ENCODE peak calls at places on chromosomes 5 and 9, in five cellular contexts. Q is SK-N-SH, J is HepG2, G is GM12878, C is K562. R is an unnamed sample.

GRCh38 chr5:94544031-94544650 is 74.3 kb downstream of the KIAA0825 start:
- DNase-seq in Q (no peak), J (no peak), G (peak; percentile 12), C (no peak), R (no peak)

GRCh38 chr9:13035822-13036221 is 243.7 kb downstream of the MPDZ start:
- DNase-seq in Q (no peak), J (no peak), G (no peak), C (no peak), R (no peak)

GRCh38 chr9:128145536-128145935 is 3.7 kb upstream of the LCN2 start:
- DNase-seq in Q (no peak), J (no peak), G (no peak), C (no peak), R (no peak)

GRCh38 chr5:147310059-147310704 is 75.4 kb downstream of the STK32A start:
- DNase-seq in Q (peak; percentile 7), J (no peak), G (no peak), C (no peak), R (no peak)

GRCh38 chr5:16515532-16515931 is 49.9 kb upstream of the ZNF622 start:
- DNase-seq in Q (no peak), J (no peak), G (no peak), C (no peak), R (no peak)

GRCh38 chr9:96344458-96345180 is 38.9 kb downstream of the SLC35D2 start:
- DNase-seq in Q (peak; percentile 63), J (peak; percentile 84), G (no peak), C (peak; percentile 81), R (peak; percentile 88)

GRCh38 chr9:6931913-6932312 is 174.1 kb downstream of the KDM4C start:
- DNase-seq in Q (no peak), J (peak; percentile 65), G (no peak), C (peak; percentile 68), R (no peak)

GRCh38 chr9:130662099-130662926 is 2.1 kb upstream of the PRDM12 start:
- DNase-seq in Q (peak; percentile 51), J (no peak), G (no peak), C (no peak), R (no peak)

GRCh38 chr5:1910861-1911772 is 28.4 kb upstream of the IRX4 start:
- DNase-seq in Q (no peak), J (no peak), G (no peak), C (no peak), R (no peak)

GRCh38 chr5:58322453-58322852 is 137.4 kb downstream of the PLK2 start:
- DNase-seq in Q (no peak), J (no peak), G (no peak), C (no peak), R (no peak)

GRCh38 chr5:172091956-172092732 is 85.7 kb upstream of the FBXW11 start:
- DNase-seq in Q (no peak), J (no peak), G (no peak), C (no peak), R (no peak)

GRCh38 chr9:20504930-20505329 is 117.4 kb downstream of the MLLT3 start:
- DNase-seq in Q (no peak), J (no peak), G (no peak), C (no peak), R (no peak)

GRCh38 chr9:126228111-126228778 is 98.4 kb upstream of the MVB12B start:
- DNase-seq in Q (peak; percentile 34), J (no peak), G (no peak), C (no peak), R (no peak)

GRCh38 chr9:98538203-98538602 is 170.5 kb downstream of the GABBR2 start:
- DNase-seq in Q (no peak), J (no peak), G (no peak), C (no peak), R (no peak)

GRCh38 chr9:68780735-68781134 is 75.7 kb downstream of the PIP5K1B start:
- DNase-seq in Q (no peak), J (peak; percentile 5), G (no peak), C (no peak), R (no peak)

GRCh38 chr5:177447611-177448243 is 1.1 kb downstream of the PRR7 start:
- DNase-seq in Q (peak; percentile 77), J (peak; percentile 91), G (no peak), C (no peak), R (no peak)

GRCh38 chr5:150272531-150272930 is 17.0 kb downstream of the CAMK2A start:
- DNase-seq in Q (peak; percentile 67), J (peak; percentile 55), G (no peak), C (peak; percentile 62), R (no peak)
- TF ChIP-seq YY1 in Q (no peak), J (no peak), G (no peak), C (no peak), R (no peak)

GRCh38 chr9:84754896-84755295 is 85.4 kb downstream of the NTRK2 start:
- DNase-seq in Q (no peak), J (no peak), G (no peak), C (no peak), R (no peak)
- H3K4me3 ChIP-seq in Q (no peak overlapping the region), J (no peak overlapping the region), G (no peak overlapping the region), C (no peak overlapping the region), R (no peak overlapping the region)

DNA sequence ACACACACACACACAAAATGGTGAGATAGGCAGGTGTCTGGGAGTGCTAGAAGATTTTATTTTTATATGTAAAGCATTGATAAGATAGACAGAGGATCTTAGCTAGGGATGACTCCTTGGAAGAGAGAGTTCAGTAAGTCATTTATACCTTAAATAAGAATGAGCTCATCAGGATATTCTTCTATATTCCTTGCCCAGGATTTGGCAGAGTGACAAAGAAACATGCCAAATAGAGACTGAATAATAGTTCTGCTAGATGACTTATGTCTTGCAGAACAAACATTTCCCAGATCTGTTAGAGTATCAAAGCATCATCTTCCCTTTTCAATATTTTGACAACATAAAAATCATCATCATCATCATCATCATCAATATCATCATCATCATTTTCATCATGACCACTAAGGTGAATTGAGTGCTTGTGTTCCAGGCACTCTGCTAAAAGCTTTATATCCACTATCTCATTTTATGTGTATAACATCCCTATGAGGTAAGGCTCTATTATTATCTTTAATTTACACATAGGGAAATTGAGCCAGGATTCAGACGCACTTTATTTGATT is 176.1 kb upstream of the SEMA6A start:
- DNase-seq in Q (no peak), J (no peak), G (no peak), C (no peak), R (no peak)
- TF ChIP-seq YY1 in Q (no peak), J (no peak), G (no peak), C (no peak), R (no peak)

GRCh38 chr5:151664694-151665583 is 21.8 kb downstream of the SPARC start:
- DNase-seq in Q (no peak), J (no peak), G (no peak), C (no peak), R (no peak)

GRCh38 chr5:151665584-151665982 is 21.1 kb downstream of the SPARC start:
- DNase-seq in Q (no peak), J (no peak), G (no peak), C (no peak), R (no peak)

GRCh38 chr5:151662805-151663204 is 23.9 kb downstream of the SPARC start:
- DNase-seq in Q (no peak), J (no peak), G (peak; percentile 77), C (no peak), R (no peak)

GRCh38 chr5:151661968-151662732 is 24.6 kb downstream of the SPARC start:
- DNase-seq in Q (no peak), J (no peak), G (peak; percentile 82), C (no peak), R (no peak)

GRCh38 chr5:151663617-151664322 is 22.9 kb downstream of the SPARC start:
- DNase-seq in Q (no peak), J (no peak), G (no peak), C (no peak), R (no peak)
- H3K4me3 ChIP-seq in Q (no peak overlapping the region), J (no peak overlapping the region), G (peak overlapping the region; percentile 23), C (no peak overlapping the region), R (no peak overlapping the region)

GRCh38 chr9:133683494-133684460 is 47.6 kb downstream of the DBH start:
- DNase-seq in Q (peak; percentile 93), J (no peak), G (no peak), C (no peak), R (no peak)
- TF ChIP-seq YY1 in Q (no peak), J (no peak), G (no peak), C (no peak), R (no peak)

DNA sequence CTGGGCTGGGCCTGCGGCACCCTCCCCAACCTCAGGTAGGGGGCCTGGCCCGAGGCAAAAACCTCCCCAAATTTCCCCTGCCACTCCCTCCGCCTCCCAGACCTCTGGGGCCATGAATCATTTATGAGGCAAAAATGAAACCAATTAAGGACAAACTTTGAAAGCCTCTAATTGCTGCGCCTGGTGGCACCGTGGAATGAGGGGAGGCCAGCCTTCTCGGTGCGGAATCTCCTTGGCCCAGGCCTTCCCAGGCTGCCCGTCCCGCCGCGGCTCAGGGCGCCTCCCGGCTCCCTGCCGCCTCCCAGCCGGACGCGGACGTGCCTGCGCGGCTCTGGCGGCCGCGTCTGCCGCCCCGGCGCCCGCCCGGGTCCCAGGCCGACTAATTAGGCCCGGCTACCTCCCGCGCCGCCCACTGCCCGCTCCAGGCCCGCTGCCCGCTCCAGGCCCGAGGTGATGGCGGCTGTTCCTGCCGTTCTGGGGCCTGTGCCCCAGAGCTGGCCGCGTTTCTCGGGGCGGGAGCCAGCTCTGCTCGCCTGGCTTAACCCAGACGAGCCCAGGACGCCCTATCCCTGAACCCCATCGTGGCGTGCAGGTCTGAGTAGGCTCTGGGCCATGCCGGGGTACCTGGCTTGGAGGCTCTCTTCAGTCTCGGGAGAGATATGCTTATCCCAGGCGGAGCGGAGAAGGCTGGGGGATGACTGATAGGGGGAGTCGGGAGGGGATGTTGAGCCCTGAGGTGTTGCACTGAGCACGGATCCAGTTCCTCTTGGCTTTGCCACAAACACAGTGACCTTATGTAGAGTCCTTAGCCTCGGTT is 20.1 kb downstream of the CXXC5 start:
- DNase-seq in Q (peak; percentile 91), J (no peak), G (no peak), C (peak; percentile 80), R (no peak)
- H3K4me3 ChIP-seq in Q (peak overlapping the region; percentile 32), J (no peak overlapping the region), G (peak overlapping the region; percentile 84), C (peak overlapping the region; percentile 39), R (no peak overlapping the region)

DNA sequence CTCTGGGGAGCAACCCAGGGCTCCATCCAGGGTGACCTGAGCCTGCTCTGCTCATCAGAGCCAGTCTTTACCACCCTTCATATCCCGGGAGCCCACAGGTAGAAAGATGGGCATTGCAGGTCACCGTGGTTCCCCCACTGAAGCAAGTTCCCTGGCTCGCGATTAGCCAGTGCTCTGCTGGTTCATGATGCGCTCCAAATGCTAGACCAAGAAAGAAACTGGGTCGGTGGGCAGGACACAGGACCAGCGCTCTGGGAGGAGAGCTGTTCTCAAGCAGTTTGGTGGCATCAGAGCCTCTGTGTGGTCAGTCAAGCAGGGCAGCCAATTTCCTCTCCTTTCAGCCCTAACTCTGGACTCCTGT is 156.5 kb downstream of the RGS3 start:
- DNase-seq in Q (no peak), J (no peak), G (no peak), C (no peak), R (no peak)
- TF ChIP-seq YY1 in Q (no peak), J (no peak), G (no peak), C (no peak), R (no peak)